ENCODE peak calls at places on chromosomes 3 and 15, in ten cellular contexts. D is SK-N-SH, N is breast epithelium, A is fibroblast of the aortic adventitia, Y is pancreas, F is GM06990, C is right atrium auricular region, Q is neuronal stem cell, U is heart right ventricle, M is cardiac muscle cell. T is an unnamed sample.

GRCh38 chr3:49199900-49200281 is 28.5 kb downstream of the KLHDC8B start:
- DNase-seq in D (no peak), Q (no peak), M (peak; percentile 35), F (no peak), C (no peak), N (no peak), A (no peak), Y (no peak), U (no peak), T (no peak)

GRCh38 chr3:106842151-106842550 is 535.1 kb upstream of the CCDC54 start:
- DNase-seq in U (no peak), D (no peak), Q (no peak), A (no peak), Y (no peak), N (no peak), F (no peak), C (no peak), M (no peak), T (no peak)

GRCh38 chr3:46890132-46890531 is 12.6 kb downstream of the PTH1R start:
- DNase-seq in C (no peak), Y (no peak), U (no peak), A (no peak), Q (no peak), N (no peak), F (no peak), M (no peak), D (no peak), T (no peak)

GRCh38 chr3:23959147-23959900 is 14.2 kb downstream of the NR1D2 start:
- DNase-seq in Q (no peak), C (no peak), N (no peak), D (no peak), M (peak; percentile 72), F (no peak), A (peak; percentile 77), U (no peak), Y (no peak), T (no peak)

GRCh38 chr15:88456733-88457132 is 10.5 kb downstream of the MRPL46 start:
- DNase-seq in M (no peak), U (no peak), Y (no peak), F (no peak), A (no peak), N (no peak), C (no peak), D (no peak), Q (no peak), T (no peak)

GRCh38 chr3:158522737-158523136 is 48.3 kb upstream of the MLF1 start:
- DNase-seq in D (no peak), M (peak; percentile 56), A (peak; percentile 77), N (no peak), U (no peak), F (no peak), C (no peak), Q (no peak), Y (no peak), T (no peak)

GRCh38 chr15:40968290-40969085 is 15.2 kb downstream of the CHAC1 start:
- DNase-seq in D (no peak), C (no peak), U (no peak), F (no peak), A (no peak), Q (peak; percentile 38), Y (no peak), N (no peak), M (no peak), T (no peak)

GRCh38 chr15:74793135-74794028 is 11.5 kb downstream of the CSK start:
- DNase-seq in Q (no peak), U (no peak), F (no peak), M (peak; percentile 30), N (no peak), D (no peak), C (no peak), A (no peak), Y (no peak), T (no peak)

GRCh38 chr15:96869122-96869521 is 538.6 kb downstream of the NR2F2 start:
- DNase-seq in Y (no peak), Q (no peak), M (no peak), N (no peak), U (no peak), A (no peak), D (no peak), C (no peak), F (no peak), T (no peak)

DNA sequence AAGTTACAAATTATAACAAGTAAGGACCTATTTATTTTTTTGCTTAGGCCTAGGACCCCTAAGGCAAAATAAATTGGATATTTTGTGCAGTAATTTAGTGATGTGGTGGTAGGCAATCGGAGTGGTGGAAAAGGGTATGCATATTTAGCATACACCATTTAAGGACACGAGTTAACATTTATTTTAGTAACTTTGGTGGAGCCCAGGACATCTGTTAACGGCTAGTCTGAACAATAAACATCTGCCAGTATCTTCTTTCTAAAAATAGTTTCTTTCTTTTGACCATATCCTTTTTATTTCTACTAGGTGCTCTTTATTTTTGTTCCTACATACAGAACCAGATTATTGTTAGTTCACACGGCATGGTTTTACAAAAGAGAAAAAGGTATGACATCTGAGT is 326.3 kb downstream of the CHL1 start:
- DNase-seq in F (no peak), A (no peak), D (no peak), N (no peak), Q (no peak), U (no peak), Y (no peak), M (no peak), C (no peak), T (no peak)
- H3K4me3 ChIP-seq in F (no peak overlapping the region), A (no peak overlapping the region), D (no peak overlapping the region), N (no peak overlapping the region), Q (no peak overlapping the region), U (no peak overlapping the region), Y (no peak overlapping the region), M (no peak overlapping the region), C (no peak overlapping the region), T (no peak overlapping the region)

GRCh38 chr15:73143763-73144155 is 91.5 kb downstream of the NEO1 start:
- DNase-seq in A (no peak), D (no peak), Q (no peak), Y (no peak), U (no peak), M (no peak), F (no peak), N (no peak), C (no peak), T (no peak)

GRCh38 chr15:73141216-73141900 is 89.1 kb downstream of the NEO1 start:
- DNase-seq in Y (no peak), M (peak; percentile 45), D (peak; percentile 14), N (no peak), F (no peak), A (no peak), Q (no peak), C (no peak), U (no peak), T (no peak)

GRCh38 chr15:73139416-73140082 is 87.3 kb downstream of the NEO1 start:
- DNase-seq in D (peak; percentile 48), U (no peak), Q (no peak), M (peak; percentile 40), C (no peak), F (no peak), N (no peak), Y (no peak), A (peak; percentile 27), T (no peak)

GRCh38 chr15:73142802-73143762 is 90.8 kb downstream of the NEO1 start:
- DNase-seq in Q (no peak), D (no peak), N (no peak), C (no peak), U (no peak), A (no peak), M (no peak), F (no peak), Y (no peak), T (no peak)

DNA sequence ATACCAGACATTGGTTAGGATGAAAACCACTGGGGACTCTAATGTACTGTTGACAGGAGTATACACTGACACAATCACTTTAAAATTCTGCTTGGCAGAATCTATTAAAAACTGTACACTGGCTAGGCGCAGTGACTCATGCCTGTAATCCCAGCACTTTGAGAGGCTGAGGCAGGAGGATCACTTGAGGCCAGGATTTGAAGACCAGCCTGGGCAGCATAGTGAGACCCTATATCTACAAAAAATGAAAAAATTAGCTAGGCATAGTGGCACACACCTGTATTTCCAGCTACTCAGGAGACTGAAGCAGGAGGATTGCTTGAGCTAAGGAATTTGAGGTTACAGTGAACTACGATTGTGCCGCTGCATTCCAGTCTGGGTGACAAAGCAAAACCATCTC is 87.9 kb downstream of the NEO1 start:
- DNase-seq in F (no peak), U (no peak), Y (no peak), A (no peak), Q (no peak), N (no peak), C (no peak), D (peak; percentile 16), M (no peak), T (no peak)
- H3K4me3 ChIP-seq in F (no peak overlapping the region), U (no peak overlapping the region), Y (no peak overlapping the region), A (no peak overlapping the region), Q (no peak overlapping the region), N (no peak overlapping the region), C (no peak overlapping the region), D (no peak overlapping the region), M (no peak overlapping the region), T (no peak overlapping the region)

DNA sequence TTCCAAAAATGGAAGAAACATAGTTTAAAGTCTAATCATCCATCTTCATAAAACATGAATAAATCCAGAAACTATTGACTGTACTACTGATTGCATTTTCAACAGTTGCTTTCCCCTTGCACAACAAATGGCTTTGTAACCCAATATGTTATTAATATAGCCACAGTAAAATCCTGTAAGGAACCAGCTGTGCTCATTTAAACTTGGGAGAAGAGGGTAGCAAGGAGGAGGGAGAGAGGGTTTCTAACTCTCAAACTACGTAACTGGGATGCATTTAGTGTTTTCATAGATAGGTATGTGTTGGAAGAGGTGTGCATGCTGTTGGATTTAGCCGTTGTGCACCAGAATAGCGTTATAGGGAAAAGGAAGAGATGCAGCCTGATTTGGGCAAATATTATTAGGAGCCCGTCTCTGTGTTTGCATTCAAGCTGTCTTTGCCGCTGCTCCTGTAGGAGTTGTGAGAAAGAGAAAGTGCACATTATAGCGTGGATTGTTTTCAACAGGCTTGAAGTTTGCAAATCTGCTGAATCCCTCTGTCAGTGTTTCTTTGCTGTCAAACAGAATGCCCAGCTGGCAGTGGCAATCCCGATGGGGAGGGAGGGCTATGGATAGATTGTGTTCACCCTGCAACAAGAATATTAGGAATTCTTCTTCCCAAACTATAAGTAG is 39.4 kb downstream of the ARPP21 start:
- DNase-seq in D (no peak), C (no peak), U (no peak), Q (no peak), M (no peak), A (no peak), F (no peak), Y (no peak), N (no peak), T (no peak)
- H3K4me3 ChIP-seq in D (no peak overlapping the region), C (no peak overlapping the region), U (no peak overlapping the region), Q (no peak overlapping the region), M (no peak overlapping the region), A (no peak overlapping the region), F (no peak overlapping the region), Y (no peak overlapping the region), N (no peak overlapping the region), T (no peak overlapping the region)

DNA sequence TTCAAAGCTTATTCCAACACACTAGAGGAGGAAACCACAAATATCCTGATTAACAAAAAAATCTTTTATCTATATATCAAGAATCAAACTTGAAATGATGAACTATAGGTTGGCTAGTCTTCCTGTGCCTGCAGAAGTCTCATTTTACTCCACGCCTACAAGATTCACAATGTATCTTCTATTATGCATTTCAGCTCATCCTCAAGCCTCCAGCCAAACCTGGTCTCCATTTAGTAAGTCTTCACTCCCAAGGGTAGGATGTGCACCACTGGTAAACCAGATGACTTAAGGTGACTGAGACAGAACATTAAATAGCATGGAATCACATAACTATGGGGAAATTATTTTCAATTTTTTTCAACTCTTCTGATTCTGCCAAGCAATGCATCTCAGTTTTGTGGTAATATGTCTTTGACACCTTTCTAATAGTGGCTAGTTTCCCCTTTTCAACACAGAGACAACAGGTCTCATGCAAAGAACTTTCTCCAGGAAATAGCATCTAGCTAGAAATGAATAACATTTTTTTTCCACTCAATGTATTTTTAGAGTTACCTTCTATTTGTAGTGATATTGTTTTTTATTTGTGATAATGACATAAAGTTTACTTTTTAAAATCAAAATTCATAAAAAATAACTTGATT is 166.9 kb downstream of the TNIK start:
- DNase-seq in Q (no peak), N (no peak), A (no peak), M (no peak), D (no peak), Y (no peak), U (no peak), C (no peak), F (no peak), T (no peak)
- H3K4me3 ChIP-seq in Q (no peak overlapping the region), N (no peak overlapping the region), A (no peak overlapping the region), M (no peak overlapping the region), D (no peak overlapping the region), Y (no peak overlapping the region), U (no peak overlapping the region), C (no peak overlapping the region), F (no peak overlapping the region), T (no peak overlapping the region)